ENCODE peak calls at places on chromosomes 5 and 9, in six cellular contexts. A is fibroblast of villous mesenchyme, Y is left ventricle myocardium inferior, G is Daoy, H is cardiac muscle cell, R is NCI-H510A treated with DMSO at 0.1 percent for 48 hours. N is an unnamed sample.

GRCh38 chr5:1330146-1330846 is 14.6 kb downstream of the CLPTM1L start:
- DNase-seq in A (no peak), Y (no peak), G (no peak), H (no peak), R (no peak), N (no peak)

GRCh38 chr5:169592937-169593650 is 9.5 kb downstream of the SPDL1 start:
- DNase-seq in A (no peak), Y (no peak), G (peak; percentile 7), H (no peak), R (no peak), N (no peak)

GRCh38 chr9:121267689-121268597 is at the start of gene GSN:
- DNase-seq in A (peak; percentile 68), Y (peak; percentile 89), G (peak; percentile 82), H (peak; percentile 78), R (peak; percentile 55), N (peak; percentile 24)

GRCh38 chr5:123756325-123756664 is 244.3 kb downstream of the CSNK1G3 start:
- DNase-seq in A (no peak), Y (no peak), G (no peak), H (no peak), R (no peak), N (no peak)

GRCh38 chr9:129863059-129863690 is 27.9 kb downstream of the USP20 start:
- DNase-seq in A (peak; percentile 85), Y (no peak), G (peak; percentile 98), H (no peak), R (no peak), N (no peak)

GRCh38 chr5:54470677-54471076 is 15.2 kb downstream of the HSPB3 start:
- DNase-seq in A (peak; percentile 46), Y (no peak), G (peak; percentile 20), H (no peak), R (no peak), N (no peak)

GRCh38 chr5:103973669-103974068 is 411.1 kb upstream of the NUDT12 start:
- DNase-seq in A (no peak), Y (no peak), G (no peak), H (no peak), R (no peak), N (no peak)

GRCh38 chr9:22119537-22120167 is 110.5 kb upstream of the CDKN2B start:
- DNase-seq in A (peak; percentile 39), Y (no peak), G (no peak), H (peak; percentile 42), R (peak; percentile 4), N (peak; percentile 38)

GRCh38 chr5:60210810-60211209 is 317.3 kb upstream of the PDE4D start:
- DNase-seq in A (no peak), Y (no peak), G (no peak), H (no peak), R (no peak), N (no peak)

GRCh38 chr9:131833906-131834305 is 94.0 kb upstream of the RAPGEF1 start:
- DNase-seq in A (no peak), Y (no peak), G (peak; percentile 60), H (no peak), R (no peak), N (no peak)

GRCh38 chr9:99296375-99296951 is 74.4 kb downstream of the SEC61B start:
- DNase-seq in A (peak; percentile 18), Y (peak; percentile 40), G (no peak), H (no peak), R (no peak), N (peak; percentile 22)

GRCh38 chr5:39223568-39224156 is 4.3 kb upstream of the FYB1 start:
- DNase-seq in A (no peak), Y (no peak), G (no peak), H (no peak), R (no peak), N (no peak)

GRCh38 chr5:14186132-14186830 is 43.1 kb downstream of the TRIO start:
- DNase-seq in A (peak; percentile 59), Y (no peak), G (peak; percentile 46), H (no peak), R (no peak), N (no peak)

GRCh38 chr5:14029185-14029584 is 84.7 kb upstream of the DNAH5 start:
- DNase-seq in A (no peak), Y (no peak), G (no peak), H (no peak), R (no peak), N (no peak)

GRCh38 chr9:13675638-13676000 is 396.1 kb upstream of the MPDZ start:
- DNase-seq in A (no peak), Y (no peak), G (no peak), H (peak; percentile 24), R (no peak), N (no peak)

GRCh38 chr9:130938652-130939404 is at the start of gene FIBCD1:
- DNase-seq in A (peak; percentile 44), Y (no peak), G (peak; percentile 82), H (peak; percentile 51), R (peak; percentile 9), N (no peak)